ENCODE peak calls at places on chromosome 6, in four cellular contexts. O is AG08396, K is lower leg skin, M is left colon. F is an unnamed sample.

GRCh38 chr6:38959138-38959537 is 89.4 kb upstream of the GLP1R start:
- DNase-seq in O (no peak), K (no peak), M (no peak), F (no peak)

GRCh38 chr6:28988536-28989415 is 16.3 kb downstream of the ZNF311 start:
- DNase-seq in O (peak; percentile 52), K (peak; percentile 90), M (peak; percentile 48), F (no peak)

GRCh38 chr6:89140347-89141159 is 5.3 kb upstream of the PM20D2 start:
- DNase-seq in O (no peak), K (no peak), M (no peak), F (no peak)

GRCh38 chr6:87282743-87283142 is 39.6 kb upstream of the SMIM8 start:
- DNase-seq in O (no peak), K (no peak), M (no peak), F (no peak)

GRCh38 chr6:34051339-34051919 is 94.5 kb downstream of the GRM4 start:
- DNase-seq in O (no peak), K (no peak), M (no peak), F (no peak)

GRCh38 chr6:44064089-44064947 is 62.9 kb downstream of the MRPL14 start:
- DNase-seq in O (peak; percentile 83), K (no peak), M (peak; percentile 65), F (no peak)

GRCh38 chr6:138817799-138818198 is 21.9 kb downstream of the ECT2L start:
- DNase-seq in O (peak; percentile 52), K (no peak), M (peak; percentile 91), F (peak; percentile 92)

GRCh38 chr6:149093643-149094042 is 223.9 kb upstream of the TAB2 start:
- DNase-seq in O (peak; percentile 29), K (no peak), M (no peak), F (no peak)

GRCh38 chr6:31007694-31008093 is 2.6 kb upstream of the MUC22 start:
- DNase-seq in O (peak; percentile 86), K (no peak), M (no peak), F (no peak)

GRCh38 chr6:44201638-44202303 is 15.0 kb upstream of the MYMX start:
- DNase-seq in O (no peak), K (no peak), M (no peak), F (peak; percentile 74)

GRCh38 chr6:134007077-134007476 is 45.3 kb downstream of the SLC2A12 start:
- DNase-seq in O (no peak), K (no peak), M (peak; percentile 69), F (peak; percentile 47)

GRCh38 chr6:137981758-137982157 is 114.7 kb downstream of the TNFAIP3 start:
- DNase-seq in O (no peak), K (no peak), M (no peak), F (no peak)

GRCh38 chr6:152462716-152463115 is 174.4 kb downstream of the SYNE1 start:
- DNase-seq in O (no peak), K (no peak), M (no peak), F (no peak)

GRCh38 chr6:163720460-163721235 is 306.1 kb downstream of the QKI start:
- DNase-seq in O (no peak), K (no peak), M (no peak), F (no peak)

GRCh38 chr6:107517274-107517673 is 27.4 kb downstream of the SOBP start:
- DNase-seq in O (no peak), K (no peak), M (no peak), F (no peak)

GRCh38 chr6:64012351-64013060 is 376.9 kb downstream of the PHF3 start:
- DNase-seq in O (peak; percentile 53), K (no peak), M (no peak), F (no peak)

GRCh38 chr6:111888928-111889696 is 15.9 kb upstream of the FYN start:
- DNase-seq in O (peak; percentile 25), K (no peak), M (no peak), F (no peak)

GRCh38 chr6:7624781-7625710 is 35.0 kb downstream of the SNRNP48 start:
- DNase-seq in O (no peak), K (no peak), M (no peak), F (no peak)

GRCh38 chr6:43779864-43780260 is 9.9 kb downstream of the VEGFA start:
- DNase-seq in O (no peak), K (no peak), M (no peak), F (no peak)

GRCh38 chr6:143767433-143767832 is 75.7 kb upstream of the LTV1 start:
- DNase-seq in O (no peak), K (no peak), M (no peak), F (no peak)

GRCh38 chr6:147103641-147104040 is 100.6 kb upstream of the STXBP5 start:
- DNase-seq in O (no peak), K (no peak), M (no peak), F (no peak)

GRCh38 chr6:75374913-75375530 is 90.4 kb upstream of the TMEM30A start:
- DNase-seq in O (no peak), K (no peak), M (no peak), F (no peak)

F was measured in ureter.